ENCODE peak calls at places on chromosomes 4 and X, in eight cellular contexts. One of them, this sample, is unnamed.

GRCh38 chr4:68451246-68452211 is 4.3 kb downstream of the TMPRSS11E start:
- DNase-seq in amygdala: no peak
- DNase-seq in Panc1: no peak
- DNase-seq in LNCaP clone FGC: no peak
- DNase-seq in astrocyte of the spinal cord: peak
- DNase-seq in putamen: no peak
- DNase-seq in cardiac muscle cell: no peak
- DNase-seq in AG10803: no peak
- DNase-seq in this sample: no peak

GRCh38 chrX:12802741-12803140 is 11.5 kb downstream of the PRPS2 start:
- DNase-seq in Panc1: no peak
- DNase-seq in AG10803: peak
- DNase-seq in cardiac muscle cell: no peak
- DNase-seq in putamen: no peak
- DNase-seq in astrocyte of the spinal cord: peak
- DNase-seq in LNCaP clone FGC: no peak
- DNase-seq in amygdala: no peak
- DNase-seq in this sample: no peak

GRCh38 chrX:12984629-12985303 is 9.9 kb downstream of the TMSB4X start:
- DNase-seq in amygdala: no peak
- DNase-seq in LNCaP clone FGC: peak
- DNase-seq in cardiac muscle cell: peak
- DNase-seq in astrocyte of the spinal cord: peak
- DNase-seq in Panc1: no peak
- DNase-seq in putamen: no peak
- DNase-seq in AG10803: peak
- DNase-seq in this sample: peak

GRCh38 chrX:72371405-72371804 is 65.7 kb upstream of the CITED1 start:
- DNase-seq in cardiac muscle cell: no peak
- DNase-seq in amygdala: no peak
- DNase-seq in LNCaP clone FGC: no peak
- DNase-seq in AG10803: no peak
- DNase-seq in putamen: no peak
- DNase-seq in astrocyte of the spinal cord: no peak
- DNase-seq in Panc1: no peak
- DNase-seq in this sample: no peak

GRCh38 chr4:15893967-15894366 is 44.6 kb downstream of the FGFBP1 start:
- DNase-seq in amygdala: no peak
- DNase-seq in putamen: no peak
- DNase-seq in cardiac muscle cell: peak
- DNase-seq in LNCaP clone FGC: no peak
- DNase-seq in Panc1: peak
- DNase-seq in AG10803: peak
- DNase-seq in astrocyte of the spinal cord: peak
- DNase-seq in this sample: peak

GRCh38 chr4:5165419-5166369 is 114.4 kb downstream of the STK32B start:
- DNase-seq in LNCaP clone FGC: no peak
- DNase-seq in AG10803: peak
- DNase-seq in astrocyte of the spinal cord: peak
- DNase-seq in Panc1: no peak
- DNase-seq in cardiac muscle cell: peak
- DNase-seq in putamen: no peak
- DNase-seq in amygdala: no peak
- DNase-seq in this sample: peak

GRCh38 chr4:7769936-7770674 is 169.6 kb downstream of the AFAP1 start:
- DNase-seq in cardiac muscle cell: peak
- DNase-seq in AG10803: peak
- DNase-seq in putamen: no peak
- DNase-seq in Panc1: no peak
- DNase-seq in LNCaP clone FGC: no peak
- DNase-seq in amygdala: no peak
- DNase-seq in astrocyte of the spinal cord: no peak
- DNase-seq in this sample: peak

GRCh38 chr4:13919021-13919441 is 291.5 kb upstream of the BOD1L1 start:
- DNase-seq in cardiac muscle cell: peak
- DNase-seq in amygdala: no peak
- DNase-seq in LNCaP clone FGC: no peak
- DNase-seq in Panc1: no peak
- DNase-seq in AG10803: peak
- DNase-seq in astrocyte of the spinal cord: peak
- DNase-seq in putamen: no peak
- DNase-seq in this sample: peak

GRCh38 chr4:74874785-74875367 is 58.0 kb upstream of the PARM1 start:
- DNase-seq in astrocyte of the spinal cord: peak
- DNase-seq in putamen: peak
- DNase-seq in LNCaP clone FGC: peak
- DNase-seq in amygdala: peak
- DNase-seq in Panc1: peak
- DNase-seq in AG10803: peak
- DNase-seq in cardiac muscle cell: peak
- DNase-seq in this sample: peak

GRCh38 chr4:182556576-182556975 is 313.4 kb downstream of the TENM3 start:
- DNase-seq in cardiac muscle cell: no peak
- DNase-seq in putamen: no peak
- DNase-seq in astrocyte of the spinal cord: peak
- DNase-seq in Panc1: no peak
- DNase-seq in AG10803: no peak
- DNase-seq in LNCaP clone FGC: no peak
- DNase-seq in amygdala: no peak
- DNase-seq in this sample: no peak

GRCh38 chrX:133670394-133670793 is 255.1 kb upstream of the GPC4 start:
- DNase-seq in Panc1: peak
- DNase-seq in cardiac muscle cell: peak
- DNase-seq in amygdala: no peak
- DNase-seq in putamen: peak
- DNase-seq in astrocyte of the spinal cord: peak
- DNase-seq in LNCaP clone FGC: no peak
- DNase-seq in AG10803: peak
- DNase-seq in this sample: peak

GRCh38 chr4:8439168-8439567 is 1.4 kb downstream of the ACOX3 start:
- DNase-seq in AG10803: peak
- DNase-seq in LNCaP clone FGC: peak
- DNase-seq in amygdala: no peak
- DNase-seq in astrocyte of the spinal cord: no peak
- DNase-seq in cardiac muscle cell: no peak
- DNase-seq in Panc1: no peak
- DNase-seq in putamen: no peak
- DNase-seq in this sample: no peak

GRCh38 chrX:87525771-87526229 is 8.2 kb downstream of the KLHL4 start:
- DNase-seq in LNCaP clone FGC: no peak
- DNase-seq in astrocyte of the spinal cord: peak
- DNase-seq in Panc1: no peak
- DNase-seq in amygdala: no peak
- DNase-seq in AG10803: no peak
- DNase-seq in putamen: no peak
- DNase-seq in cardiac muscle cell: peak
- DNase-seq in this sample: no peak

GRCh38 chrX:112851806-112852205 is 11.2 kb upstream of the AMOT start:
- DNase-seq in Panc1: no peak
- DNase-seq in amygdala: no peak
- DNase-seq in AG10803: peak
- DNase-seq in astrocyte of the spinal cord: peak
- DNase-seq in LNCaP clone FGC: no peak
- DNase-seq in cardiac muscle cell: peak
- DNase-seq in putamen: no peak
- DNase-seq in this sample: peak

GRCh38 chrX:53447441-53447840 is 13.3 kb upstream of the HSD17B10 start:
- DNase-seq in putamen: no peak
- DNase-seq in LNCaP clone FGC: no peak
- DNase-seq in cardiac muscle cell: no peak
- DNase-seq in astrocyte of the spinal cord: no peak
- DNase-seq in Panc1: no peak
- DNase-seq in AG10803: no peak
- DNase-seq in amygdala: no peak
- DNase-seq in this sample: no peak

GRCh38 chr4:2825740-2826139 is 17.9 kb upstream of the ADD1 start:
- DNase-seq in cardiac muscle cell: no peak
- DNase-seq in LNCaP clone FGC: no peak
- DNase-seq in putamen: no peak
- DNase-seq in astrocyte of the spinal cord: no peak
- DNase-seq in AG10803: no peak
- DNase-seq in Panc1: no peak
- DNase-seq in amygdala: no peak
- DNase-seq in this sample: no peak